ENCODE peak calls at places on chromosomes 13 and 19, in seven cellular contexts. L is H1, A is IMR-90, D is trophoblast cell, E is H9, P is neuronal stem cell, X is mesenchymal stem cell. U is an unnamed sample.

GRCh38 chr19:32252333-32252669 is 93.1 kb upstream of the ZNF507 start:
- DNase-seq in L (no peak), A (no peak), D (no peak), E (no peak), P (no peak), X (no peak), U (no peak)

GRCh38 chr13:59750860-59751259 is 412.9 kb downstream of the DIAPH3 start:
- DNase-seq in L (peak; percentile 59), A (peak; percentile 57), D (peak; percentile 57), E (peak; percentile 74), P (peak; percentile 83), X (peak; percentile 72), U (peak; percentile 97)

GRCh38 chr13:79593611-79594275 is 112.8 kb downstream of the NDFIP2 start:
- DNase-seq in L (no peak), A (peak; percentile 11), D (no peak), E (no peak), P (no peak), X (no peak), U (peak; percentile 9)

GRCh38 chr13:44667950-44668349 is 91.8 kb upstream of the TSC22D1 start:
- DNase-seq in L (no peak), A (peak; percentile 53), D (peak; percentile 12), E (no peak), P (peak; percentile 61), X (peak; percentile 74), U (no peak)

GRCh38 chr13:27076411-27076810 is 95.2 kb downstream of the USP12 start:
- DNase-seq in L (no peak), A (peak; percentile 41), D (no peak), E (no peak), P (no peak), X (no peak), U (no peak)

GRCh38 chr13:23578411-23579071 is 8.3 kb downstream of the TNFRSF19 start:
- DNase-seq in L (peak; percentile 82), A (peak; percentile 69), D (peak; percentile 18), E (peak; percentile 75), P (no peak), X (peak; percentile 61), U (peak; percentile 76)

GRCh38 chr13:50613356-50613831 is 230.1 kb downstream of the DLEU7 start:
- DNase-seq in L (no peak), A (no peak), D (no peak), E (no peak), P (no peak), X (no peak), U (no peak)

GRCh38 chr13:44715287-44716224 is 139.4 kb upstream of the TSC22D1 start:
- DNase-seq in L (no peak), A (no peak), D (peak; percentile 75), E (no peak), P (no peak), X (no peak), U (no peak)

GRCh38 chr19:1131718-1132552 is 28.1 kb downstream of the GPX4 start:
- DNase-seq in L (no peak), A (peak; percentile 88), D (peak; percentile 92), E (peak; percentile 73), P (peak; percentile 51), X (peak; percentile 95), U (peak; percentile 86)

GRCh38 chr13:30616927-30617314 is 799 bp upstream of the USPL1 start:
- DNase-seq in L (no peak), A (peak; percentile 89), D (peak; percentile 87), E (no peak), P (no peak), X (peak; percentile 97), U (peak; percentile 95)

GRCh38 chr19:57350877-57351805 is at the start of gene ZNF304:
- DNase-seq in L (peak; percentile 86), A (peak; percentile 95), D (peak; percentile 87), E (peak; percentile 97), P (peak; percentile 90), X (peak; percentile 97), U (peak; percentile 98)

GRCh38 chr19:6528544-6529121 is 2.2 kb upstream of the TNFSF9 start:
- DNase-seq in L (no peak), A (no peak), D (peak; percentile 31), E (no peak), P (no peak), X (no peak), U (peak; percentile 46)

GRCh38 chr19:4600893-4601292 is 38.4 kb upstream of the TNFAIP8L1 start:
- DNase-seq in L (no peak), A (no peak), D (no peak), E (no peak), P (no peak), X (no peak), U (no peak)
- H4K8ac ChIP-seq in L (no peak overlapping the region), A (no peak overlapping the region), D (no peak overlapping the region), E (no peak overlapping the region), P (no peak overlapping the region), X (no peak overlapping the region), U (no peak overlapping the region)

GRCh38 chr19:46623915-46624502 is 880 bp downstream of the PTGIR start:
- DNase-seq in L (no peak), A (no peak), D (no peak), E (no peak), P (no peak), X (no peak), U (no peak)
- H4K8ac ChIP-seq in L (no peak overlapping the region), A (peak overlapping the region; percentile 9), D (no peak overlapping the region), E (no peak overlapping the region), P (no peak overlapping the region), X (peak overlapping the region; percentile 74), U (no peak overlapping the region)

GRCh38 chr19:31099470-31100190 is 249.6 kb downstream of the TSHZ3 start:
- DNase-seq in L (no peak), A (no peak), D (no peak), E (no peak), P (no peak), X (no peak), U (no peak)
- H4K8ac ChIP-seq in L (no peak overlapping the region), A (no peak overlapping the region), D (no peak overlapping the region), E (no peak overlapping the region), P (no peak overlapping the region), X (peak overlapping the region; percentile 14), U (no peak overlapping the region)

GRCh38 chr13:33624253-33624652 is 193.7 kb upstream of the RFC3 start:
- DNase-seq in L (no peak), A (no peak), D (no peak), E (no peak), P (no peak), X (no peak), U (no peak)
- H4K8ac ChIP-seq in L (no peak overlapping the region), A (no peak overlapping the region), D (no peak overlapping the region), E (no peak overlapping the region), P (no peak overlapping the region), X (no peak overlapping the region), U (no peak overlapping the region)

GRCh38 chr19:12701596-12702282 is 5.3 kb upstream of the FBXW9 start:
- DNase-seq in L (no peak), A (no peak), D (no peak), E (no peak), P (no peak), X (no peak), U (no peak)

GRCh38 chr19:12705169-12705568 is 8.7 kb upstream of the FBXW9 start:
- DNase-seq in L (no peak), A (no peak), D (no peak), E (no peak), P (no peak), X (no peak), U (no peak)

GRCh38 chr19:12706332-12706718 is 9.9 kb upstream of the FBXW9 start:
- DNase-seq in L (no peak), A (no peak), D (no peak), E (no peak), P (no peak), X (no peak), U (no peak)

GRCh38 chr19:12705654-12706331 is 9.4 kb upstream of the FBXW9 start:
- DNase-seq in L (no peak), A (no peak), D (no peak), E (no peak), P (no peak), X (no peak), U (no peak)

DNA sequence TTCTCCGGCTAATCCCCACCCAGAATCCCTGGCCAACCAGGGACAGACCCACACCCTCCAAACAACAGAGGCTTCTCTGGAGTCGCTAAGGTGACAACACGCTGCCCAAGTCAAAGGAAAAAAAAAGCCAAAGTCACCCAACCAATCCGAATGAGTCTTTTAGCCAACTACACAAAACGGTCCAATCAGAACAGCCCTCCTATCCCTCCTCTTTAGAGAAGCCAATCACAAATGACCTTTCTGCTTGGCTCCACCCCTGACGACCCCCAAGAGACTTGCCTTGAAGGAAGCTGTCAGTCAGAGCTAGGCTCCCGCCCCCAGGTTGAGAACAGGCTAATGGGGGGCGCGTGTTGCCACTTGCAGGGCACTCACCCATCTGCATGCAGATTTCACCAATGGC is 6.6 kb upstream of the FBXW9 start:
- DNase-seq in L (peak; percentile 89), A (peak; percentile 43), D (peak; percentile 18), E (peak; percentile 95), P (peak; percentile 85), X (peak; percentile 55), U (peak; percentile 97)
- H4K8ac ChIP-seq in L (no peak overlapping the region), A (no peak overlapping the region), D (no peak overlapping the region), E (no peak overlapping the region), P (no peak overlapping the region), X (no peak overlapping the region), U (no peak overlapping the region)

U was measured in mesendoderm.